ENCODE peak calls at places on chromosomes 1 and 21, in ten cellular contexts. One of them, this sample, is unnamed.

GRCh38 chr1:96971849-96972602 is 250.4 kb downstream of the PTBP2 start:
- DNase-seq in ovary: no peak
- DNase-seq in AG09309: no peak
- DNase-seq in CD4-positive, alpha-beta T cell: no peak
- DNase-seq in fibroblast of lung: peak; percentile 52
- DNase-seq in stomach: no peak
- DNase-seq in astrocyte of the cerebellum: peak; percentile 59
- DNase-seq in HFFc6: no peak
- DNase-seq in uterus: no peak
- DNase-seq in Calu3: no peak
- DNase-seq in this sample: no peak

GRCh38 chr1:38129473-38129872 is 82.9 kb upstream of the POU3F1 start:
- DNase-seq in ovary: no peak
- DNase-seq in AG09309: no peak
- DNase-seq in CD4-positive, alpha-beta T cell: no peak
- DNase-seq in fibroblast of lung: no peak
- DNase-seq in stomach: no peak
- DNase-seq in astrocyte of the cerebellum: no peak
- DNase-seq in HFFc6: no peak
- DNase-seq in uterus: no peak
- DNase-seq in Calu3: no peak
- DNase-seq in this sample: no peak

GRCh38 chr1:22557341-22557950 is 5.8 kb upstream of the EPHA8 start:
- DNase-seq in ovary: no peak
- DNase-seq in AG09309: no peak
- DNase-seq in CD4-positive, alpha-beta T cell: no peak
- DNase-seq in fibroblast of lung: peak; percentile 28
- DNase-seq in stomach: no peak
- DNase-seq in astrocyte of the cerebellum: no peak
- DNase-seq in HFFc6: no peak
- DNase-seq in uterus: no peak
- DNase-seq in Calu3: no peak
- DNase-seq in this sample: no peak

GRCh38 chr1:224114787-224115175 is 870 bp downstream of the FBXO28 start:
- DNase-seq in ovary: no peak
- DNase-seq in AG09309: no peak
- DNase-seq in CD4-positive, alpha-beta T cell: no peak
- DNase-seq in fibroblast of lung: no peak
- DNase-seq in stomach: no peak
- DNase-seq in astrocyte of the cerebellum: no peak
- DNase-seq in HFFc6: no peak
- DNase-seq in uterus: no peak
- DNase-seq in Calu3: peak; percentile 10
- DNase-seq in this sample: no peak

GRCh38 chr21:27799861-27800260 is 833.0 kb upstream of the ADAMTS5 start:
- DNase-seq in ovary: no peak
- DNase-seq in AG09309: no peak
- DNase-seq in CD4-positive, alpha-beta T cell: no peak
- DNase-seq in fibroblast of lung: peak; percentile 43
- DNase-seq in stomach: no peak
- DNase-seq in astrocyte of the cerebellum: no peak
- DNase-seq in HFFc6: no peak
- DNase-seq in uterus: no peak
- DNase-seq in Calu3: no peak
- DNase-seq in this sample: no peak

GRCh38 chr1:178821134-178821866 is 49.6 kb downstream of the ANGPTL1 start:
- DNase-seq in ovary: no peak
- DNase-seq in AG09309: no peak
- DNase-seq in CD4-positive, alpha-beta T cell: no peak
- DNase-seq in fibroblast of lung: no peak
- DNase-seq in stomach: no peak
- DNase-seq in astrocyte of the cerebellum: no peak
- DNase-seq in HFFc6: no peak
- DNase-seq in uterus: no peak
- DNase-seq in Calu3: no peak
- DNase-seq in this sample: no peak

GRCh38 chr1:209080170-209080781 is 503.2 kb upstream of the CAMK1G start:
- DNase-seq in ovary: no peak
- DNase-seq in AG09309: peak; percentile 18
- DNase-seq in CD4-positive, alpha-beta T cell: no peak
- DNase-seq in fibroblast of lung: no peak
- DNase-seq in stomach: no peak
- DNase-seq in astrocyte of the cerebellum: peak; percentile 23
- DNase-seq in HFFc6: peak; percentile 36
- DNase-seq in uterus: no peak
- DNase-seq in Calu3: peak; percentile 11
- DNase-seq in this sample: no peak

GRCh38 chr1:19658186-19658585 is 6.5 kb upstream of the HTR6 start:
- DNase-seq in ovary: no peak
- DNase-seq in AG09309: no peak
- DNase-seq in CD4-positive, alpha-beta T cell: no peak
- DNase-seq in fibroblast of lung: no peak
- DNase-seq in stomach: no peak
- DNase-seq in astrocyte of the cerebellum: no peak
- DNase-seq in HFFc6: no peak
- DNase-seq in uterus: no peak
- DNase-seq in Calu3: no peak
- DNase-seq in this sample: no peak

GRCh38 chr1:79945391-79945790 is 938.9 kb upstream of the ADGRL4 start:
- DNase-seq in ovary: no peak
- DNase-seq in AG09309: no peak
- DNase-seq in CD4-positive, alpha-beta T cell: no peak
- DNase-seq in fibroblast of lung: no peak
- DNase-seq in stomach: no peak
- DNase-seq in astrocyte of the cerebellum: no peak
- DNase-seq in HFFc6: no peak
- DNase-seq in uterus: no peak
- DNase-seq in Calu3: no peak
- DNase-seq in this sample: no peak

GRCh38 chr1:77652179-77652745 is 30.2 kb downstream of the ZZZ3 start:
- DNase-seq in ovary: no peak
- DNase-seq in AG09309: no peak
- DNase-seq in CD4-positive, alpha-beta T cell: no peak
- DNase-seq in fibroblast of lung: peak; percentile 29
- DNase-seq in stomach: no peak
- DNase-seq in astrocyte of the cerebellum: no peak
- DNase-seq in HFFc6: peak; percentile 7
- DNase-seq in uterus: no peak
- DNase-seq in Calu3: no peak
- DNase-seq in this sample: no peak

GRCh38 chr21:41217656-41218380 is 49.9 kb downstream of the BACE2 start:
- DNase-seq in ovary: no peak
- DNase-seq in AG09309: peak; percentile 10
- DNase-seq in CD4-positive, alpha-beta T cell: no peak
- DNase-seq in fibroblast of lung: peak; percentile 51
- DNase-seq in stomach: no peak
- DNase-seq in astrocyte of the cerebellum: no peak
- DNase-seq in HFFc6: no peak
- DNase-seq in uterus: no peak
- DNase-seq in Calu3: peak; percentile 53
- DNase-seq in this sample: peak; percentile 25

GRCh38 chr1:107254306-107254705 is 113.5 kb downstream of the NTNG1 start:
- DNase-seq in ovary: no peak
- DNase-seq in AG09309: no peak
- DNase-seq in CD4-positive, alpha-beta T cell: no peak
- DNase-seq in fibroblast of lung: no peak
- DNase-seq in stomach: no peak
- DNase-seq in astrocyte of the cerebellum: no peak
- DNase-seq in HFFc6: no peak
- DNase-seq in uterus: no peak
- DNase-seq in Calu3: no peak
- DNase-seq in this sample: peak; percentile 10

GRCh38 chr1:16215882-16216753 is 3.7 kb upstream of the ARHGEF19 start:
- DNase-seq in ovary: peak; percentile 93
- DNase-seq in AG09309: peak; percentile 4
- DNase-seq in CD4-positive, alpha-beta T cell: peak; percentile 50
- DNase-seq in fibroblast of lung: peak; percentile 85
- DNase-seq in stomach: peak; percentile 88
- DNase-seq in astrocyte of the cerebellum: peak; percentile 44
- DNase-seq in HFFc6: peak; percentile 28
- DNase-seq in uterus: peak; percentile 90
- DNase-seq in Calu3: peak; percentile 55
- DNase-seq in this sample: peak; percentile 97

GRCh38 chr1:89545264-89546038 is 20.8 kb downstream of the LRRC8B start:
- DNase-seq in ovary: no peak
- DNase-seq in AG09309: no peak
- DNase-seq in CD4-positive, alpha-beta T cell: no peak
- DNase-seq in fibroblast of lung: no peak
- DNase-seq in stomach: no peak
- DNase-seq in astrocyte of the cerebellum: no peak
- DNase-seq in HFFc6: no peak
- DNase-seq in uterus: no peak
- DNase-seq in Calu3: no peak
- DNase-seq in this sample: no peak

GRCh38 chr1:89547563-89548485 is 23.2 kb downstream of the LRRC8B start:
- DNase-seq in ovary: no peak
- DNase-seq in AG09309: peak; percentile 45
- DNase-seq in CD4-positive, alpha-beta T cell: no peak
- DNase-seq in fibroblast of lung: peak; percentile 88
- DNase-seq in stomach: no peak
- DNase-seq in astrocyte of the cerebellum: no peak
- DNase-seq in HFFc6: no peak
- DNase-seq in uterus: peak; percentile 60
- DNase-seq in Calu3: no peak
- DNase-seq in this sample: no peak

GRCh38 chr1:89546082-89546889 is 21.7 kb downstream of the LRRC8B start:
- DNase-seq in ovary: no peak
- DNase-seq in AG09309: no peak
- DNase-seq in CD4-positive, alpha-beta T cell: no peak
- DNase-seq in fibroblast of lung: no peak
- DNase-seq in stomach: no peak
- DNase-seq in astrocyte of the cerebellum: no peak
- DNase-seq in HFFc6: no peak
- DNase-seq in uterus: no peak
- DNase-seq in Calu3: no peak
- DNase-seq in this sample: no peak

GRCh38 chr1:89548486-89548857 is 23.8 kb downstream of the LRRC8B start:
- DNase-seq in ovary: no peak
- DNase-seq in AG09309: no peak
- DNase-seq in CD4-positive, alpha-beta T cell: no peak
- DNase-seq in fibroblast of lung: no peak
- DNase-seq in stomach: no peak
- DNase-seq in astrocyte of the cerebellum: no peak
- DNase-seq in HFFc6: no peak
- DNase-seq in uterus: no peak
- DNase-seq in Calu3: no peak
- DNase-seq in this sample: no peak

DNA sequence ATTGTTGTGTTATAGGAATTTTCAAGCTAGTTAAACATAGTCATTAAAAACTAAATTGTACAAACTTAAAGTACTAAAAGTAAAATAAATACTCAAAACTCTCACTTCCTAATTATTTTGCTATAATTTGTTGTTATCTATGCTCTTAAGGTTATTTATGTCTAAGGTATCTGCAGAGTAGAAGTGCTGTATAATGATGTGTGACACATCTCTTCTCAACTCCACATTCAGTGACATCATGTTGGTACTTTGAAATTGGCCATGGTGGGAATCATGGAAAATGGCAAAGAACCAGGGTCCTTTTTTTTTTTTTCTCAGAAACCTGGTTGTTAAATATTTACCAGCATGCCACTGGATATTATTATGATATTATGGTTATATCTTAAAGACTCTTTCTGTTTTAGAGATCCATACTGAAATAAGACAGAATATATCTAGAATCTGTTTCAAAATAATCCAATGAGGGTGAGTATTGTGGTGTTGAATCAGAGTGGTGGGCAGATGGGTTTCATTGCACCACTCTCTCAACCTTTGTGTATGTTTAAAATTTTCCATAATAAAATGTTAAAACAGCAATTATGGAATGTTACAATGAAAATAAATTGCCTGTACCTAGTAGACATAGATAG is 22.4 kb downstream of the LRRC8B start:
- DNase-seq in ovary: no peak
- DNase-seq in AG09309: no peak
- DNase-seq in CD4-positive, alpha-beta T cell: no peak
- DNase-seq in fibroblast of lung: no peak
- DNase-seq in stomach: no peak
- DNase-seq in astrocyte of the cerebellum: no peak
- DNase-seq in HFFc6: no peak
- DNase-seq in uterus: no peak
- DNase-seq in Calu3: no peak
- DNase-seq in this sample: no peak
- TF ChIP-seq CTCF in ovary: no peak
- TF ChIP-seq CTCF in AG09309: no peak
- TF ChIP-seq CTCF in CD4-positive, alpha-beta T cell: no peak
- TF ChIP-seq CTCF in fibroblast of lung: no peak
- TF ChIP-seq CTCF in stomach: no peak
- TF ChIP-seq CTCF in astrocyte of the cerebellum: no peak
- TF ChIP-seq CTCF in HFFc6: no peak
- TF ChIP-seq CTCF in uterus: no peak
- TF ChIP-seq CTCF in Calu3: no peak
- TF ChIP-seq CTCF in this sample: no peak

GRCh38 chr1:75133754-75134655 is at the start of gene LHX8:
- DNase-seq in ovary: no peak
- DNase-seq in AG09309: no peak
- DNase-seq in CD4-positive, alpha-beta T cell: no peak
- DNase-seq in fibroblast of lung: peak; percentile 8
- DNase-seq in stomach: no peak
- DNase-seq in astrocyte of the cerebellum: no peak
- DNase-seq in HFFc6: no peak
- DNase-seq in uterus: no peak
- DNase-seq in Calu3: no peak
- DNase-seq in this sample: no peak
- TF ChIP-seq CTCF in ovary: no peak
- TF ChIP-seq CTCF in AG09309: no peak
- TF ChIP-seq CTCF in CD4-positive, alpha-beta T cell: no peak
- TF ChIP-seq CTCF in fibroblast of lung: no peak
- TF ChIP-seq CTCF in stomach: no peak
- TF ChIP-seq CTCF in astrocyte of the cerebellum: no peak
- TF ChIP-seq CTCF in HFFc6: no peak
- TF ChIP-seq CTCF in uterus: no peak
- TF ChIP-seq CTCF in Calu3: no peak
- TF ChIP-seq CTCF in this sample: no peak

DNA sequence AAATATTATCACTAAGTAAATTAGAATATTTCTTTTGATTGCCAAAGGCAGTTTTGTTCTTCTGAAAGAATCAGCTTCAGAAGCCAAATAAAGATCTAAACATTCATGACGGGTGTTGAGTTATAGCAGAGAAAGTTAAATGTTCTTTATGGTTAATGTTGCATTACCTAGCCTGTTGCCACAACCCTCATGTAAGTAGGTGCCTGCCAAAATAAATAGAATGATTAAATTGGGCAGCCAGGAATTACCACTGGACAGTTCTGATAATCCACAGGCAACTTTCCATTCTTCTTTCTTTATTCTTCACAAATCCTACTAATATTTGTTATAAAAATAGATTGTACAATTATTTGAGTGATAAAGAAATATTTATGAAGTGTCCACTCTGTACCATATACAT is 217.9 kb upstream of the NRIP1 start:
- DNase-seq in ovary: no peak
- DNase-seq in AG09309: no peak
- DNase-seq in CD4-positive, alpha-beta T cell: no peak
- DNase-seq in fibroblast of lung: no peak
- DNase-seq in stomach: no peak
- DNase-seq in astrocyte of the cerebellum: peak; percentile 11
- DNase-seq in HFFc6: no peak
- DNase-seq in uterus: no peak
- DNase-seq in Calu3: no peak
- DNase-seq in this sample: no peak
- TF ChIP-seq CTCF in ovary: no peak
- TF ChIP-seq CTCF in AG09309: no peak
- TF ChIP-seq CTCF in CD4-positive, alpha-beta T cell: no peak
- TF ChIP-seq CTCF in fibroblast of lung: no peak
- TF ChIP-seq CTCF in stomach: no peak
- TF ChIP-seq CTCF in astrocyte of the cerebellum: no peak
- TF ChIP-seq CTCF in HFFc6: no peak
- TF ChIP-seq CTCF in uterus: no peak
- TF ChIP-seq CTCF in Calu3: no peak
- TF ChIP-seq CTCF in this sample: no peak

GRCh38 chr1:62783736-62784508 is at the start of gene ATG4C:
- DNase-seq in ovary: peak; percentile 92
- DNase-seq in AG09309: peak; percentile 90
- DNase-seq in CD4-positive, alpha-beta T cell: peak; percentile 90
- DNase-seq in fibroblast of lung: peak; percentile 99
- DNase-seq in stomach: peak; percentile 97
- DNase-seq in astrocyte of the cerebellum: peak; percentile 92
- DNase-seq in HFFc6: peak; percentile 97
- DNase-seq in uterus: peak; percentile 97
- DNase-seq in Calu3: peak; percentile 92
- DNase-seq in this sample: peak; percentile 81
- TF ChIP-seq CTCF in ovary: no peak
- TF ChIP-seq CTCF in AG09309: no peak
- TF ChIP-seq CTCF in CD4-positive, alpha-beta T cell: no peak
- TF ChIP-seq CTCF in fibroblast of lung: no peak
- TF ChIP-seq CTCF in stomach: peak; percentile 9
- TF ChIP-seq CTCF in astrocyte of the cerebellum: no peak
- TF ChIP-seq CTCF in HFFc6: no peak
- TF ChIP-seq CTCF in uterus: no peak
- TF ChIP-seq CTCF in Calu3: no peak
- TF ChIP-seq CTCF in this sample: no peak

This sample was measured in nephron progenitor cell.